ENCODE peak calls at places on chromosome 15, in ten cellular contexts. E is endothelial cell of umbilical vein, P is A549, A is fibroblast of mammary gland, X is left ventricle myocardium inferior, R is osteoblast, Z is NB4, S is Panc1, G is retinal pigment epithelial cell, Y is fibroblast of villous mesenchyme. I is an unnamed sample.

GRCh38 chr15:97904196-97904572 is 56.3 kb upstream of the ARRDC4 start:
- DNase-seq in E (peak), P (peak), A (peak), X (peak), R (peak), Z (peak), S (no peak), G (peak), Y (peak), I (peak)

GRCh38 chr15:92565351-92566125 is 90.0 kb downstream of the FAM174B start:
- DNase-seq in E (no peak), P (no peak), A (no peak), X (no peak), R (no peak), Z (no peak), S (no peak), G (no peak), Y (no peak), I (no peak)

GRCh38 chr15:49847937-49848823 is 227.3 kb downstream of the DTWD1 start:
- DNase-seq in E (no peak), P (peak), A (peak), X (no peak), R (peak), Z (no peak), S (peak), G (no peak), Y (peak), I (peak)

GRCh38 chr15:65732698-65733097 is 59.4 kb downstream of the DENND4A start:
- DNase-seq in E (no peak), P (no peak), A (peak), X (no peak), R (no peak), Z (no peak), S (no peak), G (no peak), Y (peak), I (peak)

GRCh38 chr15:91491131-91491950 is 362.2 kb upstream of the SLCO3A1 start:
- DNase-seq in E (no peak), P (peak), A (peak), X (no peak), R (no peak), Z (peak), S (no peak), G (no peak), Y (no peak), I (peak)

GRCh38 chr15:85496551-85497545 is 116.4 kb downstream of the AKAP13 start:
- DNase-seq in E (no peak), P (no peak), A (no peak), X (no peak), R (no peak), Z (no peak), S (no peak), G (no peak), Y (no peak), I (no peak)

GRCh38 chr15:61500951-61501350 is 271.8 kb upstream of the RORA start:
- DNase-seq in E (no peak), P (no peak), A (no peak), X (no peak), R (no peak), Z (no peak), S (no peak), G (no peak), Y (no peak), I (no peak)

GRCh38 chr15:78340243-78341056 is at the start of gene CRABP1:
- DNase-seq in E (no peak), P (peak), A (no peak), X (no peak), R (no peak), Z (no peak), S (no peak), G (no peak), Y (no peak), I (no peak)

GRCh38 chr15:60370105-60370803 is 27.5 kb downstream of the ANXA2 start:
- DNase-seq in E (peak), P (peak), A (peak), X (no peak), R (no peak), Z (no peak), S (no peak), G (no peak), Y (no peak), I (peak)

GRCh38 chr15:55289573-55290360 is at the start of gene RAB27A:
- DNase-seq in E (peak), P (peak), A (peak), X (peak), R (peak), Z (peak), S (no peak), G (no peak), Y (peak), I (peak)

GRCh38 chr15:82952156-82953081 is at the start of gene HOMER2:
- DNase-seq in E (no peak), P (no peak), A (peak), X (peak), R (peak), Z (peak), S (no peak), G (no peak), Y (no peak), I (no peak)

GRCh38 chr15:81363713-81364112 is 10.3 kb downstream of the TMC3 start:
- DNase-seq in E (no peak), P (no peak), A (no peak), X (no peak), R (no peak), Z (no peak), S (no peak), G (no peak), Y (no peak), I (no peak)

GRCh38 chr15:31930967-31931366 is 99.3 kb upstream of the CHRNA7 start:
- DNase-seq in E (no peak), P (no peak), A (no peak), X (no peak), R (no peak), Z (no peak), S (no peak), G (no peak), Y (no peak), I (no peak)

GRCh38 chr15:84982301-84982920 is 755 bp downstream of the PDE8A start:
- DNase-seq in E (peak), P (peak), A (peak), X (peak), R (peak), Z (peak), S (no peak), G (no peak), Y (peak), I (peak)

GRCh38 chr15:52256366-52256765 is 39.2 kb downstream of the MYO5C start:
- DNase-seq in E (peak), P (peak), A (peak), X (peak), R (no peak), Z (peak), S (peak), G (no peak), Y (peak), I (peak)

DNA sequence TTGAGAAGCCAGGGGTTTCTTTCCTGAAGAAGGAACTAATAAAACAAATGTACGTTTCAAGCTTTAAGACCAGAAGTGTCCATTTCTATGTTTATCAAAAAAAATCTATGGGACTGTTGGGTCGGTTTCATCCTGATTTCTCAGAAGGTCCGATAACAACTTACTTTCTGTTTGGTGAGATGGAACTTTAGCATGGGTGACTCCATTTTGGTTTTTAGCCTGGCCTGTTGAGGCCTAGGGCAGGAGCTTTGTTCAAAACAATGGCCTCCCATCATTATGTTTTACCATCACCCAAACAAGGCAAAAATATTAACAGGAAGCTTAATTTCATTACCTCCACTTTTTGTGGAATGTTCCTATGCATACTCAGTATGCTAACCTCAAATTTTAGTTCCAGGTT is 76.4 kb upstream of the PIAS1 start:
- DNase-seq in E (no peak), P (no peak), A (no peak), X (no peak), R (no peak), Z (no peak), S (no peak), G (no peak), Y (no peak), I (no peak)
- H3K4me3 ChIP-seq in E (no peak), P (no peak), A (no peak), X (no peak), R (no peak), Z (no peak), S (no peak), G (no peak), Y (no peak), I (no peak)

DNA sequence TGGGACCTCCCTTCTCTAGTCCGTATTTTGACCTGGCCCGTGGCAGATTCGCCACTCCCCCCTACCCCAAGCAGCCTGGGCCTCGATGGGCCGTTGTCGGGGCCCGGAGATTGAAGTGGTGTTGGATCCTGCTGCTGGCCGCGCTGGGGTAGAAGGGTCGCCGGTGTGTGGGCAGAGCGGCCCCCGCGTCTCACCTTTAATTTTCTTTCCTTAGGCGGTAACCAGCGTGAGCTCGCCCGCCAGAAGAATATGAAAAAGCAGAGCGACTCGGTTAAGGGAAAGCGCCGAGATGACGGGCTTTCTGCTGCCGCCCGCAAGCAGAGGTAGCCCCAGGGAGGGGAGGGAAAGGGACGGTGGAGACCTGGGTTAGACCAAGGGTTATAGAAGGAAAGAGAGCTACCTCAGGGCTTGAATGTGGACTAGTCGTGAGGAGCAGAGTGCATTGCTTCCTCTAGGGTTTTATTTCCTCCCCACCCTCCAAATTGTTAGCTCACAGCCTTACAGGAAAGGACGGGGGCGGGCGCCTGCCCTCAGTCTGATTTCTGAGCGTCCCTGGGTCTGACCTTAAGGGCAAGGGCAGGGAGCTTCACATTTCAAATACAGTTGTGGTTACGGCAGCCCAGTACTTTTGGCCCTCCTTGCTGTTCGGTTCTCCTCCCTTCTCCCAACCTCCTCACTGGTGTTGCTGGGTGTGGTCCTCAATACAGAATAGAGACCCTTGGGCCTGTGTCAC is 807 bp downstream of the SERF2 start:
- DNase-seq in E (peak), P (no peak), A (peak), X (no peak), R (no peak), Z (peak), S (no peak), G (no peak), Y (peak), I (peak)
- TF ChIP-seq CTCF in E (no peak), P (no peak), A (peak), X (peak), R (peak), Z (no peak), S (no peak), G (no peak), Y (peak), I (no peak)

GRCh38 chr15:45118131-45118588 is 4.0 kb downstream of the DUOXA2 start:
- DNase-seq in E (peak), P (peak), A (peak), X (peak), R (peak), Z (peak), S (peak), G (peak), Y (peak), I (peak)
- H3K4me3 ChIP-seq in E (no peak), P (no peak), A (no peak), X (peak), R (no peak), Z (no peak), S (no peak), G (no peak), Y (no peak), I (no peak)

DNA sequence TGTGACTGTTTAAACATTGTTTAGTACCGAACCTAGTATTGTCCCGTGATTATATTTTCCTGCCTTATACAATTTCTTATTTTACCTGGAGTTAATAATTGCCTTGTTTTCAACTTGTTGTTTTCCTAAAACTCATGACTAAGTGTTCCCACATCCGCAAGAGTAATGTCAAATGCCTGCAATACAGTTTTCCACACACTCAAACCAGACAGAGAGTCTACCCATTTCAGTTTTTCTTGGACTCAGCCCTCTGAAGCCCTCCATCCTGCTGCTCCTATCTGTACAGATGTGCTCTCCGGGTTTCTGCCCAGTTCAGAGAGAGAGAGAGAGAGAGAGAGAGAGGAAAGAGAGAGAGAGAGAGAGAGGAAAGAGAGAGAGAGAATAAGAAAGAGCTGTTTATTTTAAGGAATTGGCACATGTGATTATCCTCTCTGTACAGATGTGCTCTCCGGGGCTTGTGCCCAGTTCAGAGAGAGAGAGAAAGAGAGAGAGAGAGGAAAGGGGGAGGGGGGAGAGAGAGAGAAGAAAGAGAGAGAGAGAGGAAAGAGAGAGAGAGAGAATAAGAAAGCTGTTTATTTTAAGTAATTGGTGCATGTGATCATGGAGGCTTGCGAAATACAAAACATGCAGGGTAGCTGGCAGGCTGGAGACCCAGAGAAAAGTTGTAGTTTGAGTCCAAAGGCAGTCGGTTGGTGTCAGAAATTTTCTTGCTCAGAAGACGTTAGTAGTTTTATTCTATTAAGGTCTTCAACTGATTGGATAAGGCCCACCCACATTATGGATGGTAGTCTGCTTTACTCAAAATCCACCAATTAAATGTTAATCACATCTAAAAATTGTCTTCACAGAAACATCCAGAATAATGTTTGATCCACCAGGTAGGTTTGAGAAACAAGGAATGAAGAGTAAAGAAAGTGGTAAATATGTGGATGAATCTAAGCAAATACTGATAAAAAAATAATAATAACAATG is 104.1 kb upstream of the GOLGA8J start:
- DNase-seq in E (no peak), P (no peak), A (peak), X (no peak), R (peak), Z (no peak), S (no peak), G (no peak), Y (peak), I (peak)
- TF ChIP-seq CTCF in E (no peak), P (no peak), A (no peak), X (no peak), R (no peak), Z (no peak), S (no peak), G (no peak), Y (no peak), I (no peak)

GRCh38 chr15:41882689-41883483 is 11.0 kb downstream of the SPTBN5 start:
- DNase-seq in E (no peak), P (no peak), A (no peak), X (no peak), R (peak), Z (peak), S (no peak), G (no peak), Y (no peak), I (no peak)

GRCh38 chr15:41881086-41881485 is 12.8 kb downstream of the SPTBN5 start:
- DNase-seq in E (no peak), P (no peak), A (no peak), X (no peak), R (no peak), Z (no peak), S (no peak), G (no peak), Y (no peak), I (no peak)

GRCh38 chr15:41881550-41881924 is 12.3 kb downstream of the SPTBN5 start:
- DNase-seq in E (no peak), P (no peak), A (no peak), X (no peak), R (no peak), Z (no peak), S (no peak), G (no peak), Y (no peak), I (no peak)

GRCh38 chr15:41883484-41883825 is 10.4 kb downstream of the SPTBN5 start:
- DNase-seq in E (no peak), P (no peak), A (no peak), X (no peak), R (peak), Z (no peak), S (no peak), G (no peak), Y (no peak), I (no peak)

DNA sequence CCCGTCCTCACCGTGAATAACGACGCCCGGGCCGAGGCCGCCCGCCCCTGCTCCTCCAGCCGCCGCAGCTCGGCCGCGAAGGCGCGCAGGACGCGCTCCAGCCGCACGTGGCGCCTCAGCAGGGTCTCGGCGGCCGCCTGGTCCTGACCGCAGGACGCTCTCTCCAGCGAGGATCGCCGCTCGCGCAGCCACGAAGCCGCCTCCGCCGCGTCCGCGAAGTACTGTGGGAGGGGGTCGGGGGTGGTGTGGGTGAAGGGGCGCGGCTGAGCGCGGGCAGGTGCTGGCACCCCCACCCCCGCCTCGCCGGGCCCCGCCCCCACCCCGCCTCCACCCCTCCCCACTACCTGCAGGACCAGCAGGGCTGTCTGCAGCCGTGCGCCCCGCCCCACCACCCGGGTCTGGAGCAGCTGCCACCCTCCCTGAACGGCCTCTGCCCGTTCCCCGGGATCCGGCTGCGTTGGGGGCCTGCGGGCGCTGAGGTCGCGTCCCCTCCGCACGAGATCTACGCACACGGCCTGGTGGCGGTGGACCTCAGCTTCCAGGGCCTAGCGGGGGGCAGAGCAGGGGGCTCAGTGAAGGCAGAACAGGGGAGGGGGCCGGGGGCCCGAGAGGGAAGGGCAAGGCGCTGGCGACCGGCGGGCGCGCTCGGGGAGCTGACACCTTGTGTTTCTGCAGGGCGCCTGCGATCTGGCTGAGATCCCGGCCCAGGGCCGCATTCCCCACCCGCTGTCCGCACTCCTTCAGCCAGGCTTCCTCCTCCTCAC is 11.7 kb downstream of the SPTBN5 start:
- DNase-seq in E (no peak), P (no peak), A (no peak), X (no peak), R (no peak), Z (no peak), S (no peak), G (no peak), Y (no peak), I (no peak)
- H3K4me3 ChIP-seq in E (no peak), P (no peak), A (no peak), X (peak), R (peak), Z (no peak), S (no peak), G (peak), Y (no peak), I (peak)

GRCh38 chr15:37104413-37105392 is 4.4 kb upstream of the MEIS2 start:
- DNase-seq in E (no peak), P (no peak), A (no peak), X (no peak), R (no peak), Z (no peak), S (no peak), G (no peak), Y (no peak), I (no peak)

GRCh38 chr15:37107071-37107753 is 6.9 kb upstream of the MEIS2 start:
- DNase-seq in E (no peak), P (no peak), A (no peak), X (no peak), R (no peak), Z (no peak), S (no peak), G (no peak), Y (no peak), I (no peak)

GRCh38 chr15:37107754-37108724 is 7.7 kb upstream of the MEIS2 start:
- DNase-seq in E (no peak), P (no peak), A (no peak), X (no peak), R (peak), Z (no peak), S (no peak), G (no peak), Y (peak), I (no peak)

GRCh38 chr15:37105795-37106333 is 5.5 kb upstream of the MEIS2 start:
- DNase-seq in E (no peak), P (no peak), A (no peak), X (no peak), R (no peak), Z (no peak), S (no peak), G (no peak), Y (no peak), I (no peak)

GRCh38 chr15:37106490-37107001 is 6.2 kb upstream of the MEIS2 start:
- DNase-seq in E (peak), P (no peak), A (peak), X (peak), R (peak), Z (peak), S (no peak), G (no peak), Y (peak), I (peak)
- TF ChIP-seq CTCF in E (peak), P (no peak), A (peak), X (peak), R (no peak), Z (peak), S (peak), G (peak), Y (peak), I (no peak)